ENCODE peak calls at places on chromosomes 7 and 10, in nine cellular contexts. C is ovary, D is heart left ventricle, Q is body of pancreas, E is testis, I is transverse colon, F is adrenal gland, L is IMR-90, S is HepG2. N is an unnamed sample. For H3K4me1, the result is how much of the 10 kb centered on the place peaks cover.

GRCh38 chr10:126203746-126204145 is 184.5 kb downstream of the ADAM12 start:
- DNase-seq in C (no peak), D (no peak), Q (no peak), E (no peak), I (no peak), F (no peak), L (no peak), S (no peak), N (no peak)

GRCh38 chr7:91280604-91281003 is 16.4 kb downstream of the FZD1 start:
- DNase-seq in C (no peak), D (no peak), Q (no peak), E (no peak), I (no peak), F (no peak), L (peak), S (no peak), N (no peak)

GRCh38 chr10:35533565-35533964 is 71.6 kb upstream of the GJD4 start:
- DNase-seq in C (no peak), D (no peak), Q (no peak), E (no peak), I (no peak), F (no peak), L (no peak), S (no peak), N (no peak)

GRCh38 chr7:124761164-124761715 is 4.4 kb downstream of the GPR37 start:
- DNase-seq in C (no peak), D (no peak), Q (no peak), E (peak), I (no peak), F (no peak), L (no peak), S (no peak), N (no peak)

GRCh38 chr7:116030626-116031276 is at the start of gene TFEC:
- DNase-seq in C (no peak), D (no peak), Q (no peak), E (no peak), I (no peak), F (no peak), L (peak), S (no peak), N (no peak)

GRCh38 chr10:95360122-95360715 is 69.4 kb upstream of the PDLIM1 start:
- DNase-seq in C (no peak), D (no peak), Q (no peak), E (no peak), I (no peak), F (no peak), L (peak), S (no peak), N (no peak)

GRCh38 chr7:39085590-39086049 is 107.9 kb downstream of the POU6F2 start:
- DNase-seq in C (no peak), D (no peak), Q (no peak), E (no peak), I (no peak), F (no peak), L (no peak), S (no peak), N (no peak)

GRCh38 chr7:77975672-77976480 is 177.3 kb downstream of the PHTF2 start:
- DNase-seq in C (no peak), D (no peak), Q (no peak), E (no peak), I (no peak), F (no peak), L (no peak), S (no peak), N (no peak)

GRCh38 chr7:112421666-112422486 is 28.4 kb upstream of the IFRD1 start:
- DNase-seq in C (no peak), D (no peak), Q (no peak), E (peak), I (no peak), F (no peak), L (no peak), S (peak), N (no peak)

GRCh38 chr7:128814496-128814895 is 15.7 kb upstream of the FLNC start:
- DNase-seq in C (no peak), D (no peak), Q (no peak), E (no peak), I (no peak), F (no peak), L (no peak), S (no peak), N (no peak)

GRCh38 chr7:156021476-156021875 is 209.2 kb upstream of the SHH start:
- DNase-seq in C (no peak), D (no peak), Q (no peak), E (no peak), I (no peak), F (no peak), L (no peak), S (no peak), N (peak)
- H3K4me3 ChIP-seq in C (no peak), D (no peak), Q (no peak), E (no peak), I (no peak), F (no peak), L (no peak), S (no peak), N (no peak)

DNA sequence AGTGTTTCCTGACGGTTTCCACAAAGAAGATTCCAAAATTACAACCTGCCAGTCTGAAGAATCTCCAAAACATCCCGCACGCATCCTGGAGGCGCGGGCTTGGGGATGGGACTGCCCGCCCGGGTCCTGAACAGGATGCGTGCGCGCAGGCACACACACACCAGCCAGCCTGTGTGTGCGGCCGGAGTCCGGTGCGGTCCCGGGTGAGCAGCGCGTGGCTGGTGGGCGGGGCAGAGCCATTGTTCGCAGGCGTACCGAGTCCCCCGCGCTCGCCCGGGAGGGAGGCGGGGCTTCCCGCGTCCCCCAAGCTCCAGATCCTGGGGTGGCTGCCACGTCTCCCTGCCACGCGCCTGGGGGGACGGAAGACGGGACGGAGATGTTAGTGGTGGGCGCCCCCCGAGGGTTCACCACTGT is 675 bp upstream of the SCD start:
- DNase-seq in C (peak), D (peak), Q (peak), E (peak), I (peak), F (peak), L (peak), S (peak), N (peak)
- TF ChIP-seq POLR2A in C (no peak), D (no peak), Q (no peak), E (no peak), I (no peak), F (no peak), L (no peak), S (no peak), N (no peak)

DNA sequence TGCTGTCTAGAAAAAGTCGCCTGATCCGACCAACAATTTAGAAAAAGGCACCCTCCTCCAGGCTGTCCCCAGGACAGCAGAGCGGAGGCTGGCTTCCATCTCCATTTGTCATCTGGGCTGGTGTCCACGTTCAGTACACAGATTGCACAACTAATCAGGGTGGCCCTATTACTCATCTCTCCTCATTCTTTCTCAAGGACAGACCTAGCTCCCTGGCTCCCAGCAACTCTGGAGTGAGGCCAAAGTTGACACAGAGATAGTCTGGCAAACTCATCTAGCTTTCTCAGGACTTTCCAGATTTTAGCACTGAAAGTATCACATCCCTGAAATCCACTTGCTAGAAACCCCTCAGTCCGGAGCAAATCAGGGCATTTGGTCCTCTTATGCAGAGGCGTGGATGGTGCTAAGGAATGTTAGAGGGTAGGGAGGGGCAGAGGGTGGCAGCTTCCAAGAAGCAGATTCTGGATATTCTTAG is 75.1 kb downstream of the DNAH11 start:
- DNase-seq in C (peak), D (peak), Q (peak), E (peak), I (peak), F (peak), L (peak), S (peak), N (peak)
- H3K4me1 ChIP-seq in C (under half), D (under half), Q (under half), E (under half), I (under half), F (under half), L (under half), S (under half), N (under half)

GRCh38 chr10:77800738-77801266 is 125.8 kb downstream of the DLG5 start:
- DNase-seq in C (no peak), D (no peak), Q (no peak), E (no peak), I (no peak), F (no peak), L (peak), S (no peak), N (no peak)
- H3K4me3 ChIP-seq in C (no peak), D (no peak), Q (no peak), E (no peak), I (no peak), F (no peak), L (no peak), S (no peak), N (no peak)

DNA sequence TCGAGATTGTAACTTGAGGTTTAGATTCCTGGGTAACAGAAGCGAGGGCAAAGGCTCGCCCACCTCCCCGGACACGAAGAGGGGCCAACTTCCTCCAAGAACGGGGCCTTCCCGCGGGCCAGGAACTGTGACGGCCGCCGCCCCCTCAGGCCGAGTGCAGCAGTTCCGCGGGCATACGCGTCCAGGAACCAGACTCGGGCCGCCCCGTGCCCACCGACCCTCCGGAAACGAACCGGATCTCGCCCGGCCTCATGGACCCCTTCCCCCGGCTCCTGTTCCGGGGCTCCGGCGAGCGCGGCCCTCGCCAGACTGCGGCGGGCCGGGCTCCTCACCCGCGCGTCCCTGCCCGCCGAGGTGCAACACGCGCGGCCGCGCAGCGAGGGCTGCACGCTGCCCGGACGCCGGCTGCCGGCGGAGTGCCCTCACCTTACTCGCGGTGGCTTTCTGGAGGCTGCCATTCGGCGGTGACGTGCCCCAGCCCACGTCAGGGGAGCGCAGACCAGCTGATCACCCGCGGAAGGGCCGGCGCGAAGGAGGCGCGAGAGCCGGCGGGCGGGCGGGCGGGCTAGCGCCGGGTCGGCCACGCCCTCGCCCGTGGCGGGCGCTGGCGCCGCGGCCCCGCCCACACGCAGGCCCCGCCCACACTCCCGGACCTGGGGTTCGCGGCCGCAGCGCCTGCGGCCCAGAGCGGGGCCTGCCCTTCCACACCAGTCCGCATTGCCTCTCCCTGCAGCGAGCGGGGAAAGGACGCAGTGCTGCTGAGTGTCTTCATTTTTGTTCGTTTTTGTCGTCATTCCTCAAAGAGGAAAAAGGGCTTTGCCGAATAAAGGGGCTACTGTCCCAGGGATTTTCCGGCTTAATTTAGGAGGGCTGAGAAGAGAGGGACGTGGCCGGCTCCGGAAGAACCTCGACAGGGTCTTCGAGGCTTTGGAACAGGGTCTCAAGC is at the start of gene XPNPEP1:
- DNase-seq in C (peak), D (peak), Q (peak), E (peak), I (peak), F (peak), L (peak), S (peak), N (peak)
- TF ChIP-seq POLR2A in C (peak), D (peak), Q (peak), E (peak), I (peak), F (peak), L (peak), S (peak), N (peak)

DNA sequence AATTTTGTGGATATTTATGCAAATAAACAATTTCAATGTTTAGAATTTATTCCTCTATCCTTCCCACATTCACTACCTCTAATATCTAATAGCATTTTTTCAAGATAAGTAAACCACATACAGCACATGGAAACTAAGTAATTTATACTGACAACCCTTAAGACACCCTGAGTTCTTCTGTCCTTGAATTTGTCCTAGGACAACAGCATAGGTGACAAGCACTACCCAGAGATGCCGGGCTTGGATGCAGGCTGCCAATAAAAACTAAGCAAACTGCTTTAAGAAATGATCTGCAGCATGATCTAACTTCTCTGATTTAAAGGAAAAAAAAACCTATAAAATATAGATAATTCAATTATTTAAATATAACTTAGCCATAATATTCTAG is 22.7 kb downstream of the NT5C3A start:
- DNase-seq in C (no peak), D (no peak), Q (no peak), E (peak), I (no peak), F (no peak), L (no peak), S (no peak), N (no peak)
- H3K4me1 ChIP-seq in C (under half), D (half or more), Q (half or more), E (under half), I (under half), F (half or more), L (under half), S (half or more), N (under half)